ENCODE peak calls at places on chromosomes 16 and 17, in four cellular contexts. One of them, this sample, is unnamed.
A peak's percentile ranks its signal among the peaks of the same experiment; 100 is the strongest.

GRCh38 chr17:37177234-37177633 is 198.6 kb upstream of the C17orf78 start:
- DNase-seq in transverse colon: no peak
- DNase-seq in neural progenitor cell: no peak
- DNase-seq in heart right ventricle: no peak
- DNase-seq in this sample: no peak

GRCh38 chr17:62064029-62064790 is 868 bp downstream of the MED13 start:
- DNase-seq in neural progenitor cell: no peak
- DNase-seq in heart right ventricle: no peak
- DNase-seq in transverse colon: no peak
- DNase-seq in this sample: no peak

GRCh38 chr16:21611546-21612384 is 12.4 kb downstream of the METTL9 start:
- DNase-seq in neural progenitor cell: peak; percentile 59
- DNase-seq in heart right ventricle: no peak
- DNase-seq in transverse colon: no peak
- DNase-seq in this sample: no peak

GRCh38 chr17:71203953-71204352 is 916.9 kb upstream of the SOX9 start:
- DNase-seq in heart right ventricle: no peak
- DNase-seq in neural progenitor cell: no peak
- DNase-seq in transverse colon: no peak
- DNase-seq in this sample: no peak

GRCh38 chr16:17359778-17360177 is 111.0 kb downstream of the XYLT1 start:
- DNase-seq in transverse colon: no peak
- DNase-seq in neural progenitor cell: no peak
- DNase-seq in heart right ventricle: no peak
- DNase-seq in this sample: no peak

GRCh38 chr16:15482068-15482747 is 47.8 kb downstream of the BMERB1 start:
- DNase-seq in heart right ventricle: no peak
- DNase-seq in neural progenitor cell: no peak
- DNase-seq in transverse colon: peak; percentile 29
- DNase-seq in this sample: peak; percentile 61

GRCh38 chr17:74870512-74870911 is 2.3 kb downstream of the FDXR start:
- DNase-seq in neural progenitor cell: no peak
- DNase-seq in heart right ventricle: no peak
- DNase-seq in transverse colon: no peak
- DNase-seq in this sample: no peak

GRCh38 chr17:3963214-3964201 is 729 bp downstream of the ATP2A3 start:
- DNase-seq in heart right ventricle: no peak
- DNase-seq in transverse colon: peak; percentile 73
- DNase-seq in neural progenitor cell: peak; percentile 52
- DNase-seq in this sample: no peak

GRCh38 chr16:46918905-46919792 is 35.0 kb downstream of the GPT2 start:
- DNase-seq in heart right ventricle: no peak
- DNase-seq in neural progenitor cell: peak; percentile 80
- DNase-seq in transverse colon: peak; percentile 22
- DNase-seq in this sample: no peak

GRCh38 chr17:58332720-58333395 is 4.3 kb upstream of the TSPOAP1 start:
- DNase-seq in heart right ventricle: no peak
- DNase-seq in transverse colon: no peak
- DNase-seq in neural progenitor cell: no peak
- DNase-seq in this sample: no peak

GRCh38 chr17:82528484-82529265 is 9.1 kb downstream of the FOXK2 start:
- DNase-seq in heart right ventricle: peak; percentile 40
- DNase-seq in transverse colon: peak; percentile 66
- DNase-seq in neural progenitor cell: peak; percentile 52
- DNase-seq in this sample: peak; percentile 79

GRCh38 chr17:18115517-18115916 is 7.0 kb downstream of the MYO15A start:
- DNase-seq in transverse colon: no peak
- DNase-seq in heart right ventricle: no peak
- DNase-seq in neural progenitor cell: no peak
- DNase-seq in this sample: no peak

GRCh38 chr16:75023019-75023418 is 24.2 kb downstream of the ZNRF1 start:
- DNase-seq in neural progenitor cell: no peak
- DNase-seq in transverse colon: no peak
- DNase-seq in heart right ventricle: no peak
- DNase-seq in this sample: no peak

GRCh38 chr16:11414815-11415775 is 69.8 kb downstream of the RMI2 start:
- DNase-seq in neural progenitor cell: peak; percentile 52
- DNase-seq in transverse colon: no peak
- DNase-seq in heart right ventricle: no peak
- DNase-seq in this sample: no peak

GRCh38 chr16:30766206-30766921 is 4.2 kb downstream of the RNF40 start:
- DNase-seq in transverse colon: no peak
- DNase-seq in heart right ventricle: no peak
- DNase-seq in neural progenitor cell: no peak
- DNase-seq in this sample: no peak

GRCh38 chr17:35872581-35872980 is 3.9 kb upstream of the HEATR9 start:
- DNase-seq in neural progenitor cell: no peak
- DNase-seq in heart right ventricle: no peak
- DNase-seq in transverse colon: no peak
- DNase-seq in this sample: no peak

GRCh38 chr16:83059237-83059636 is 432.5 kb downstream of the CDH13 start:
- DNase-seq in transverse colon: no peak
- DNase-seq in neural progenitor cell: no peak
- DNase-seq in heart right ventricle: no peak
- DNase-seq in this sample: no peak

DNA sequence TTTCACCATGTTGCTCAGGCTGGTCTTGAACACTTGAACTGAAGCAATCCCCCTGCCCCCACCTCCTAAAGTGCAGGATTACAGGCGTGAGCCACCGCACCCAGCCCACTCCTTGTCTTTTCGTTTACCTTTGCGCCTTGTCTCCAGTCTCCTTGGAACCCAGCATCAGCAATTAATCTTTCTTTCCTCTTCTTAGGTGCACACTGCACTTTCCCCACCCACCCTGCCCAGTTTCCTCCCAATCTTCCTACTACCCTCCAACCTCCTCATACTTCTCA is 1.5 kb upstream of the CLDN7 start:
- DNase-seq in heart right ventricle: no peak
- DNase-seq in neural progenitor cell: no peak
- DNase-seq in transverse colon: peak; percentile 76
- DNase-seq in this sample: no peak
- H3K4me3 ChIP-seq in heart right ventricle: no peak overlapping the region
- H3K4me3 ChIP-seq in neural progenitor cell: peak overlapping the region; percentile 40
- H3K4me3 ChIP-seq in transverse colon: no peak overlapping the region
- H3K4me3 ChIP-seq in this sample: no peak overlapping the region

DNA sequence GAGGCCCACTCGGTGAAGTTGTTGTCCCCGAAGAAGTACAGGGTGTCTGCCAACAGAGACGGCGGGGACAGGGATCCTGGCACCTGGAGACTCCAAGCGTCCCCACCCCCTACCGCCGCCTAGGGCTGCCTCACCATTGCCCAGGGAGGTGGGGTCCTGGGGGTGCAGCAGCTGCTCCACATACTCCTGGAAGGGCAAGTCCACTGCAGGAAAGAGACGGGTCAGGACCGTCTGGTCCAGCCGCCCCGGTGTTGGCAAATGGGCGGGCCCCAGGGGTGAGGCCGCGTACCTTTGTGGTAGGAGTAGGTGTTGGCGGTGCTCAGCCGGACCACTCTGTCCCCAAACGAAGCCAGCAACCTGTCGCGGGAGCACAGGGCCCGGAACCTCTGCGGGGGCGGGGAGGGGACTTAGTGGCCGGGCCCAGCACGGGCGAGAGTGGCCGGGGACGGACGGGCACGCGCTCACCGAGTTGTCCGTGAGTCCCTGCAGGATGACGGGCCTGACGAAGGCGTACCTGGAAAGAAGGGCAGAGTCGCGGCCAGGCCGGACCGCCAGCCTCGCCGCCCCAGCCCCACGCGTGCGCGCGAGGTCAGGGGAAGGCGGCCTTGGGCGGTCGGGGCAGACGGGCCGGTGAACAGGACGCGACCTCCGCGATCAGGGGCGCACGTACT is 603 bp downstream of the JMJD8 start:
- DNase-seq in neural progenitor cell: peak; percentile 33
- DNase-seq in transverse colon: no peak
- DNase-seq in heart right ventricle: no peak
- DNase-seq in this sample: no peak
- H3K4me1 ChIP-seq in neural progenitor cell: peaks cover 14% of the 10 kb centered on the region
- H3K4me1 ChIP-seq in transverse colon: peaks cover 34% of the 10 kb centered on the region
- H3K4me1 ChIP-seq in heart right ventricle: peaks cover 51% of the 10 kb centered on the region
- H3K4me1 ChIP-seq in this sample: peaks cover 7% of the 10 kb centered on the region

GRCh38 chr16:23969468-23970297 is 133.9 kb downstream of the PRKCB start:
- DNase-seq in neural progenitor cell: no peak
- DNase-seq in transverse colon: no peak
- DNase-seq in heart right ventricle: no peak
- DNase-seq in this sample: no peak

GRCh38 chr16:23967775-23968571 is 132.2 kb downstream of the PRKCB start:
- DNase-seq in heart right ventricle: no peak
- DNase-seq in transverse colon: no peak
- DNase-seq in neural progenitor cell: no peak
- DNase-seq in this sample: no peak

GRCh38 chr16:23967018-23967417 is 131.2 kb downstream of the PRKCB start:
- DNase-seq in neural progenitor cell: no peak
- DNase-seq in heart right ventricle: no peak
- DNase-seq in transverse colon: no peak
- DNase-seq in this sample: peak; percentile 47

GRCh38 chr16:23965137-23965733 is 129.5 kb downstream of the PRKCB start:
- DNase-seq in neural progenitor cell: no peak
- DNase-seq in heart right ventricle: no peak
- DNase-seq in transverse colon: no peak
- DNase-seq in this sample: no peak

DNA sequence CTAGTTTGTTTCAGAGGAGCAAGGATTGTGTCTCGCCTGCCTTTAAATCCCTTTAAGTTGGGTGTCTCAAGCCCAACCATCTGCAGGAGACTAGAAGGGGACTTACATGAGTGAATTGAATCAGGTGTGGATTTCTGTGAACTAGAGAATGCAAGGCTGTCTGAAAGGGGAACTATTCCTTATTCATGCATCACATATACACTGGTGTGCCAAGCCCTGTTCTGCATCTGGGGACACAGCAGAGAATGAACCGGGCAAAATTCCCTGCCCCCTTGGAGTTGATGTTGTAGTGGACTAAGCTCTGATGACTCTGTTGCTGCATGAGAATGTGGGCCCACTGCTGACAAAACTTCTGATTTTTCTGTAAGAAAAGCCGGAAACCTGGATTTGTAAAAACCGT is 130.8 kb downstream of the PRKCB start:
- DNase-seq in heart right ventricle: no peak
- DNase-seq in neural progenitor cell: no peak
- DNase-seq in transverse colon: no peak
- DNase-seq in this sample: no peak
- H3K4me3 ChIP-seq in heart right ventricle: no peak overlapping the region
- H3K4me3 ChIP-seq in neural progenitor cell: no peak overlapping the region
- H3K4me3 ChIP-seq in transverse colon: no peak overlapping the region
- H3K4me3 ChIP-seq in this sample: no peak overlapping the region

GRCh38 chr16:69201787-69202186 is 14.8 kb downstream of the SNTB2 start:
- DNase-seq in transverse colon: no peak
- DNase-seq in neural progenitor cell: no peak
- DNase-seq in heart right ventricle: no peak
- DNase-seq in this sample: no peak
- H3K4me1 ChIP-seq in transverse colon: no peaks in the 10 kb centered on the region
- H3K4me1 ChIP-seq in neural progenitor cell: no peaks in the 10 kb centered on the region
- H3K4me1 ChIP-seq in heart right ventricle: no peaks in the 10 kb centered on the region
- H3K4me1 ChIP-seq in this sample: no peaks in the 10 kb centered on the region

DNA sequence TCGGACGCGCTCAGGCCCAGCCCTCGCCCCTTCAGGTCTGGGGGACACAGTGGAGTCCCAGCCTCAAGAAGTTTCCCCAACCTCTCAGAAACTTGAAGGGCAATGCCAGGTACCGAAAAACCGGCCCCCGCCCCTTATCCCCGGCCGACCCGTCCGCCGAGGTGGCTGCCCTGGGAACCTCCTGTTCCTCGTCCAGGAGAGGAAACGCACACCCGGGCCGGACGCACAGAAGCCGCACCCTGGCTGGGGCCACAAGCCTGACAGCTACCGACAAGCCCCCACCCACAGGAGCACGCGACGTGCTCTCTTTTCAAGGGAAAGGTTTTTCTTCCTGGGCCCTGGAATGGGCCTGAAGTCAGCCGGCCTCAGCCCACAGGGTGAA is 37.2 kb downstream of the CBFA2T3 start:
- DNase-seq in transverse colon: no peak
- DNase-seq in heart right ventricle: peak; percentile 69
- DNase-seq in neural progenitor cell: no peak
- DNase-seq in this sample: peak; percentile 74
- H3K4me3 ChIP-seq in transverse colon: peak overlapping the region; percentile 59
- H3K4me3 ChIP-seq in heart right ventricle: peak overlapping the region; percentile 85
- H3K4me3 ChIP-seq in neural progenitor cell: peak overlapping the region; percentile 57
- H3K4me3 ChIP-seq in this sample: peak overlapping the region; percentile 80

GRCh38 chr17:7439462-7440112 is at the start of gene FGF11:
- DNase-seq in neural progenitor cell: peak; percentile 56
- DNase-seq in heart right ventricle: no peak
- DNase-seq in transverse colon: no peak
- DNase-seq in this sample: no peak

GRCh38 chr17:7442142-7442541 is 2.7 kb upstream of the CHRNB1 start:
- DNase-seq in neural progenitor cell: no peak
- DNase-seq in heart right ventricle: no peak
- DNase-seq in transverse colon: no peak
- DNase-seq in this sample: no peak

GRCh38 chr17:7440823-7441174 is 1.5 kb downstream of the FGF11 start:
- DNase-seq in transverse colon: peak; percentile 28
- DNase-seq in neural progenitor cell: peak; percentile 66
- DNase-seq in heart right ventricle: peak; percentile 61
- DNase-seq in this sample: peak; percentile 84

GRCh38 chr17:7440113-7440822 is 956 bp downstream of the FGF11 start:
- DNase-seq in transverse colon: peak; percentile 67
- DNase-seq in heart right ventricle: peak; percentile 67
- DNase-seq in neural progenitor cell: peak; percentile 73
- DNase-seq in this sample: peak; percentile 87

GRCh38 chr17:7441202-7441705 is 1.9 kb downstream of the FGF11 start:
- DNase-seq in transverse colon: no peak
- DNase-seq in heart right ventricle: no peak
- DNase-seq in neural progenitor cell: no peak
- DNase-seq in this sample: peak; percentile 41
- H3K4me1 ChIP-seq in transverse colon: peaks cover 23% of the 10 kb centered on the region
- H3K4me1 ChIP-seq in heart right ventricle: peaks cover 53% of the 10 kb centered on the region
- H3K4me1 ChIP-seq in neural progenitor cell: peaks cover 26% of the 10 kb centered on the region
- H3K4me1 ChIP-seq in this sample: no peaks in the 10 kb centered on the region

GRCh38 chr16:48507886-48508285 is 102.1 kb downstream of the N4BP1 start:
- DNase-seq in heart right ventricle: no peak
- DNase-seq in neural progenitor cell: no peak
- DNase-seq in transverse colon: no peak
- DNase-seq in this sample: no peak

GRCh38 chr16:48505705-48506104 is 104.3 kb downstream of the N4BP1 start:
- DNase-seq in transverse colon: no peak
- DNase-seq in heart right ventricle: no peak
- DNase-seq in neural progenitor cell: no peak
- DNase-seq in this sample: no peak

GRCh38 chr16:48507346-48507745 is 102.6 kb downstream of the N4BP1 start:
- DNase-seq in heart right ventricle: no peak
- DNase-seq in neural progenitor cell: no peak
- DNase-seq in transverse colon: no peak
- DNase-seq in this sample: no peak

GRCh38 chr16:48511716-48512115 is 98.3 kb downstream of the N4BP1 start:
- DNase-seq in neural progenitor cell: no peak
- DNase-seq in transverse colon: no peak
- DNase-seq in heart right ventricle: no peak
- DNase-seq in this sample: no peak

GRCh38 chr16:48511071-48511540 is 98.9 kb downstream of the N4BP1 start:
- DNase-seq in heart right ventricle: no peak
- DNase-seq in transverse colon: no peak
- DNase-seq in neural progenitor cell: peak; percentile 25
- DNase-seq in this sample: no peak
- H3K4me3 ChIP-seq in heart right ventricle: no peak overlapping the region
- H3K4me3 ChIP-seq in transverse colon: no peak overlapping the region
- H3K4me3 ChIP-seq in neural progenitor cell: no peak overlapping the region
- H3K4me3 ChIP-seq in this sample: no peak overlapping the region

This sample was measured in right cardiac atrium.